ENCODE peak calls at places on chromosome 22, in eight cellular contexts. A, R, D, O, S, Y, V and E are unnamed samples. For H3K4me1, the result is how much of the 10 kb centered on the place peaks cover.

GRCh38 chr22:20440637-20441591 is 3.3 kb upstream of the SCARF2 start:
- DNase-seq in A (no peak), R (no peak), D (no peak), O (no peak), S (no peak), Y (no peak), V (no peak), E (no peak)

GRCh38 chr22:47379037-47379436 is 616.6 kb downstream of the TBC1D22A start:
- DNase-seq in A (no peak), R (no peak), D (no peak), O (no peak), S (no peak), Y (no peak), V (no peak), E (no peak)

GRCh38 chr22:24184057-24184798 is 2.9 kb downstream of the SUSD2 start:
- DNase-seq in A (no peak), R (no peak), D (peak), O (no peak), S (no peak), Y (no peak), V (no peak), E (no peak)

GRCh38 chr22:29245626-29246385 is 22.0 kb downstream of the RHBDD3 start:
- DNase-seq in A (peak), R (peak), D (peak), O (peak), S (peak), Y (peak), V (no peak), E (peak)

GRCh38 chr22:46066691-46067090 is 83.6 kb upstream of the PPARA start:
- DNase-seq in A (no peak), R (no peak), D (no peak), O (no peak), S (no peak), Y (no peak), V (no peak), E (no peak)

GRCh38 chr22:31973739-31974138 is 29.4 kb downstream of the YWHAH start:
- DNase-seq in A (no peak), R (no peak), D (no peak), O (no peak), S (no peak), Y (no peak), V (no peak), E (no peak)

GRCh38 chr22:28599693-28600092 is 79.9 kb downstream of the TTC28 start:
- DNase-seq in A (no peak), R (no peak), D (no peak), O (no peak), S (no peak), Y (no peak), V (no peak), E (no peak)

GRCh38 chr22:19680911-19681862 is 33.1 kb upstream of the SEPTIN5 start:
- DNase-seq in A (no peak), R (peak), D (no peak), O (no peak), S (no peak), Y (no peak), V (no peak), E (no peak)

GRCh38 chr22:23894710-23895598 is 771 bp downstream of the MIF start:
- DNase-seq in A (peak), R (peak), D (peak), O (peak), S (peak), Y (peak), V (peak), E (peak)

GRCh38 chr22:49303061-49303735 is 524.5 kb downstream of the BRD1 start:
- DNase-seq in A (no peak), R (no peak), D (no peak), O (no peak), S (no peak), Y (no peak), V (no peak), E (no peak)

GRCh38 chr22:23906641-23907040 is 12.5 kb downstream of the MIF start:
- DNase-seq in A (no peak), R (no peak), D (no peak), O (no peak), S (no peak), Y (no peak), V (no peak), E (no peak)

GRCh38 chr22:48609279-48609865 is 1218.3 kb downstream of the BRD1 start:
- DNase-seq in A (no peak), R (no peak), D (no peak), O (no peak), S (no peak), Y (no peak), V (no peak), E (no peak)

GRCh38 chr22:31475778-31476177 is 13.9 kb downstream of the EIF4ENIF1 start:
- DNase-seq in A (no peak), R (no peak), D (no peak), O (no peak), S (no peak), Y (no peak), V (no peak), E (no peak)

GRCh38 chr22:36358533-36359171 is 29.1 kb downstream of the MYH9 start:
- DNase-seq in A (no peak), R (no peak), D (no peak), O (no peak), S (no peak), Y (no peak), V (no peak), E (no peak)

GRCh38 chr22:22882033-22882717 is 5.4 kb upstream of the IGLL5 start:
- DNase-seq in A (no peak), R (no peak), D (no peak), O (no peak), S (no peak), Y (peak), V (no peak), E (peak)

GRCh38 chr22:45768490-45768889 is 96.9 kb downstream of the ATXN10 start:
- DNase-seq in A (no peak), R (no peak), D (no peak), O (no peak), S (no peak), Y (no peak), V (no peak), E (peak)

GRCh38 chr22:21947040-21948014 is 5.3 kb downstream of the PPM1F start:
- DNase-seq in A (no peak), R (no peak), D (peak), O (no peak), S (peak), Y (peak), V (no peak), E (peak)

GRCh38 chr22:23909258-23909898 is 15.2 kb downstream of the MIF start:
- DNase-seq in A (no peak), R (no peak), D (no peak), O (no peak), S (no peak), Y (no peak), V (no peak), E (no peak)

GRCh38 chr22:46841528-46841927 is 79.1 kb downstream of the TBC1D22A start:
- DNase-seq in A (no peak), R (no peak), D (no peak), O (no peak), S (no peak), Y (no peak), V (no peak), E (no peak)

GRCh38 chr22:43014062-43014875 is 680 bp downstream of the PACSIN2 start:
- DNase-seq in A (no peak), R (no peak), D (peak), O (no peak), S (peak), Y (peak), V (no peak), E (peak)

GRCh38 chr22:43013355-43014061 is 1.4 kb downstream of the PACSIN2 start:
- DNase-seq in A (no peak), R (no peak), D (no peak), O (no peak), S (peak), Y (no peak), V (no peak), E (no peak)

GRCh38 chr22:43015677-43016042 is 711 bp upstream of the PACSIN2 start:
- DNase-seq in A (no peak), R (no peak), D (no peak), O (no peak), S (no peak), Y (no peak), V (no peak), E (no peak)

GRCh38 chr22:43017525-43018290 is 2.8 kb upstream of the PACSIN2 start:
- DNase-seq in A (no peak), R (no peak), D (no peak), O (no peak), S (no peak), Y (no peak), V (no peak), E (no peak)

DNA sequence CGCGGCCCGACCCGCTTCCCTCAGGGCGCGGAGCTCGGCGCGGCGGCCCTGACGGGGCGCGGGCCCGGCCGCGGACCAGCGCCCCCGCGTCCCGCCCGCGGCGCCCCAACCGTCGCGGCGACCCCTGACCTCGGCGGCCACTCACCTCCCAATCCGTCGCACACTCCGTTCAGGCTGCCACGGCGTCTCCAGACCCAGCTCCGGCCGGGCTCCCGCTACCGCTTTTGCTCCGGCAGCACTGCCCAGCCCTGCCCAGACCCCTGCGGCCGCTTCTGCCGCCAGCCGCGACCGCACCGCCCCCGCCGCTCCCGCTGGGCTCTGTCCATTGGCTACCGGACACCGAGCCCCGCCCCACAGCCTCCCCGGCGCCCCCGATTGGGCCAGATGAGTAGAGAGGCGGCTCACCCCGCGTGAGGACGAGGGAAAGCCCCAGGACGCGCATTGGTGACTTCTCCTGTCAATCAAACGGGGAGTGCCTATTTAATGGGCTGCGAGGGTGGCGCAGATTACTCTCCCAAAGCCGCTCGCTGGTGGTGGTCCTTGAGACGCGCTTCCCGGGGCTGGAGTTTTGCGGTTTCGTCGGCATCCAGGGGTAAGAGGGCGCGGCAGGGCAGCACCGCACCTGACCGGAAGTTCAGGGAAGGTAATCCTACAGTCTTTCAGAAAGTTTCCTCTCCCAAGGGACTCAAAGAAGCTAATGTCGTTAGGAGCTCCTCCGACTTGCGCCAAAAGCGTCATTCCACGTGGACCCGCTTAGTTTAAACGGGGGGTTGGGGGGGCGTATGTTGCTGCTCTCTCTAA is at the start of gene PACSIN2:
- DNase-seq in A (peak), R (peak), D (peak), O (peak), S (peak), Y (peak), V (peak), E (peak)
- H3K27ac ChIP-seq in A (peak), R (peak), D (peak), O (peak), S (peak), Y (peak), V (peak), E (peak)

GRCh38 chr22:50475652-50476002 is 792 bp upstream of the SBF1 start:
- DNase-seq in A (no peak), R (no peak), D (no peak), O (no peak), S (no peak), Y (no peak), V (no peak), E (no peak)
- H3K4me1 ChIP-seq in A (under half), R (under half), D (under half), O (under half), S (half or more), Y (under half), V (under half), E (under half)

DNA sequence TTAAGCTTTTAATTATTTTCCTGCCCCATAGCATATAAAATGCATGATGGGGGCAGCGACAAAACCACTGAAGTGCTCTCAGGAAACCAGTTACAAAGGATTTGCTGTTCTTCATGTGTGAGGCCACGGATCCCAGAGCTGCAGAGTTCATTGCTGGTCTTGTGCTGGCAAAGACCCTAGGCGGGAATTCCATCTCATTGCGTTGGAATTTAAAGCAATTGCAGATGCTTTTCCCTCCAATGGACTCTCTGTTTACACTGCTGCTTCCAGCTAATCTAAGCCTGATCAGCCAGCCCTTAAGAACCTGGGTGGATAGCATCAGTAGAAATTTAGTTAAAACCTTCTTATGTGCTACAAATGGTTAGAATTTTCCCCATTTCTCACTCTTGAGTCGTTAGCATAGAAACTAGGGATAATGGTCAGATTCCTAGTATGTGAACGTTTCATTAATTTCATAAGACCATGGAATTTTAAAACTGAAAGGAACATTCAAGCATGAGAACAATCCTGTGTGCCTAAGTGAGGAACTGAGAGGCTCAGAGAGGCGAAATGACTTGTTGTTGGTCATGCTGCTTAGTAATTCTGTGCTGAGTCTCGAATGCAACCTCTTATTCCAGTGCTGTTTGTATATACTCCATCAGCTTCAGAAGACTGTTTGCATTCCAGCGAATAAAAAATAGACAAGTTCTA is 36.1 kb upstream of the ADSL start:
- DNase-seq in A (no peak), R (no peak), D (no peak), O (no peak), S (no peak), Y (no peak), V (no peak), E (no peak)
- TF ChIP-seq REST in A (no peak), R (no peak), D (no peak), O (no peak), S (no peak), Y (no peak), V (no peak), E (no peak)

GRCh38 chr22:17303840-17304779 is 65.2 kb upstream of the CECR2 start:
- DNase-seq in A (no peak), R (no peak), D (no peak), O (no peak), S (no peak), Y (no peak), V (peak), E (no peak)

GRCh38 chr22:17303441-17303839 is 65.8 kb upstream of the CECR2 start:
- DNase-seq in A (no peak), R (no peak), D (no peak), O (no peak), S (no peak), Y (no peak), V (no peak), E (no peak)

GRCh38 chr22:17302616-17303015 is 66.6 kb upstream of the CECR2 start:
- DNase-seq in A (no peak), R (no peak), D (no peak), O (no peak), S (no peak), Y (no peak), V (no peak), E (no peak)

GRCh38 chr22:17307566-17307965 is 61.7 kb upstream of the CECR2 start:
- DNase-seq in A (no peak), R (no peak), D (no peak), O (no peak), S (no peak), Y (no peak), V (no peak), E (peak)

GRCh38 chr22:17305076-17305475 is 64.2 kb upstream of the CECR2 start:
- DNase-seq in A (no peak), R (no peak), D (no peak), O (no peak), S (no peak), Y (no peak), V (no peak), E (no peak)
- H3K27ac ChIP-seq in A (no peak), R (no peak), D (no peak), O (no peak), S (no peak), Y (no peak), V (no peak), E (no peak)

DNA sequence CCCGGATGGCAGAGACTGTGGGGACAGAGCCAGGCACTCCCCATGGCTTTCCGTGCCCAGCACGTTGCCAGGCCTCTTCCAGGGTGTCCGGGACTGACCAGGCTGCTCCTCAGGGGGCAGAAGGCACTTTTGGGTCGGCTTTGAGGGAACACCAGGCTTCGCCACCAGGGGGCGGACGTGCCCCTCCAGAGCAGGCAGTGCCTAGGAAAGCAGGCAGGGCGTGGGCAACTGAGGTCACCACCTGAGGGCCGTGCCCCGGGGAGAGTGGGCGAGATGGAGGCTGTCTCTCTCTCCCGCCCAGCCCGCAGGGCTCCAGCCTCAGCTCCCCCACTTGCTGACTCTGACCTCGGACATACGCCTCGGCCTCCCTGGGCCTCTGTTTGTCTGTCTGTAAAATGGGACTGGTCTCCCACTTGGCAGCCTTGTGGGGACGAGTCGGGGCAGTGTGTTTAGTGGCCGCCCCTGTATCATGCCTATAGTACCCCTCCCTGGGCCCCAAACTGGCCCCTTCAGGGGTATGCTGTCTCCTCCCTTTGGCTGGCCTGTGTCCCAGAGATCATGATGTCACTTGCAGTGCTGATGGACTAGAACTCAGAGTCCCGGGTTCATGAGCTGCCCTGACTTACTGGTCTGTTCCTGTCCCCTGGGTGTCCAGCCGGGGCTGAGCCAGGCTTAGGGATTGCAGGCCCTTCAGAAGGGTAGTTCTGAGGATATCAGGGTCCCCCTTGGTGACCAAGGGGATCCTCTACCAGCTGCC is 4.4 kb upstream of the PRR5 start:
- DNase-seq in A (peak), R (peak), D (peak), O (peak), S (peak), Y (peak), V (no peak), E (peak)
- H3K4me1 ChIP-seq in A (under half), R (under half), D (under half), O (under half), S (under half), Y (under half), V (under half), E (under half)

GRCh38 chr22:39094717-39095389 is 2.2 kb upstream of the APOBEC3H start:
- DNase-seq in A (no peak), R (no peak), D (no peak), O (no peak), S (no peak), Y (no peak), V (no peak), E (no peak)

GRCh38 chr22:39098576-39098975 is 1.5 kb downstream of the APOBEC3H start:
- DNase-seq in A (no peak), R (no peak), D (no peak), O (no peak), S (no peak), Y (no peak), V (no peak), E (no peak)

GRCh38 chr22:39097098-39098020 is at the start of gene APOBEC3H:
- DNase-seq in A (no peak), R (peak), D (no peak), O (no peak), S (no peak), Y (peak), V (no peak), E (no peak)

GRCh38 chr22:39095971-39096370 is 1.1 kb upstream of the APOBEC3H start:
- DNase-seq in A (no peak), R (no peak), D (no peak), O (no peak), S (no peak), Y (no peak), V (no peak), E (no peak)

GRCh38 chr22:39098026-39098425 is 982 bp downstream of the APOBEC3H start:
- DNase-seq in A (no peak), R (no peak), D (no peak), O (no peak), S (no peak), Y (no peak), V (peak), E (peak)
- TF ChIP-seq REST in A (no peak), R (no peak), D (no peak), O (no peak), S (no peak), Y (no peak), V (no peak), E (no peak)

GRCh38 chr22:43491177-43491576 is 79.4 kb downstream of the MPPED1 start:
- DNase-seq in A (no peak), R (no peak), D (no peak), O (no peak), S (no peak), Y (no peak), V (no peak), E (no peak)

GRCh38 chr22:43490311-43490710 is 78.5 kb downstream of the MPPED1 start:
- DNase-seq in A (no peak), R (no peak), D (no peak), O (no peak), S (no peak), Y (no peak), V (no peak), E (no peak)

GRCh38 chr22:43488937-43489336 is 77.1 kb downstream of the MPPED1 start:
- DNase-seq in A (no peak), R (no peak), D (no peak), O (no peak), S (no peak), Y (no peak), V (no peak), E (no peak)

GRCh38 chr22:43491737-43492136 is 79.9 kb downstream of the MPPED1 start:
- DNase-seq in A (no peak), R (no peak), D (no peak), O (no peak), S (no peak), Y (no peak), V (no peak), E (no peak)

GRCh38 chr22:43493297-43493696 is 81.5 kb downstream of the MPPED1 start:
- DNase-seq in A (no peak), R (no peak), D (no peak), O (no peak), S (no peak), Y (no peak), V (no peak), E (no peak)
- H3K27ac ChIP-seq in A (no peak), R (no peak), D (no peak), O (no peak), S (no peak), Y (no peak), V (no peak), E (no peak)

DNA sequence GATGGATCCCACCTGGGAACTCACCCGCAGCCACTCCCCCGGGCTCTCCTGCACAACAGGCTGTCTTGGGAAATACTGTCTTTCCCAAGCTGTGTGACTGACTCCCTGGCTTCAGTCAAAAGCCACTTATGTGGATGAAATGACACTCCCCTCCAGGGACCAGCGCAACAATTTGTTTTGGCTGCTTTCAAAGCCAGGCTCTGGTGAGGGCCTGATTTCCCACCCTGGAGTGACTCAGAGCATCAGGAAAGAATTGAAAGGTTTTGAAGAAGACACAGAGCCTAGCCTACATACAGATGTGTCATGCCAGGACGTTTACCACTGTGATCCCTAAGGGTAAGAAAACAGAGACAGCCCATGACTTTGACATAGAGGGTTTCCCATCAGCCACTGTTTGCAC is 550.5 kb downstream of the MIAT start:
- DNase-seq in A (no peak), R (no peak), D (no peak), O (peak), S (no peak), Y (no peak), V (no peak), E (no peak)
- H3K4me1 ChIP-seq in A (under half), R (under half), D (under half), O (half or more), S (under half), Y (under half), V (under half), E (under half)